ENCODE peak calls at places on chromosomes 12 and 14, in nine cellular contexts. G is cardiac fibroblast, Z is kidney, V is suprapubic skin, Y is progenitor cell of endocrine pancreas, B is fibroblast of mammary gland, H is heart right ventricle, U is heart left ventricle, W is epithelial cell of esophagus. C is an unnamed sample.
A peak's percentile ranks its signal among the peaks of the same experiment; 100 is the strongest.

GRCh38 chr12:128783129-128783574 is 40.6 kb downstream of the SLC15A4 start:
- DNase-seq in Y (no peak), Z (peak; percentile 26), V (no peak), G (peak; percentile 62), B (peak; percentile 69), U (no peak), W (no peak), H (no peak), C (no peak)

GRCh38 chr14:67665886-67666285 is 8.5 kb downstream of the VTI1B start:
- DNase-seq in B (peak; percentile 82), W (peak; percentile 60), Y (no peak), G (peak; percentile 77), U (no peak), V (no peak), Z (no peak), H (no peak), C (no peak)

GRCh38 chr12:109836916-109837315 is 3.7 kb upstream of the TRPV4 start:
- DNase-seq in B (peak; percentile 48), U (no peak), Y (no peak), W (peak; percentile 65), Z (no peak), H (no peak), G (peak; percentile 59), V (no peak), C (no peak)

GRCh38 chr14:55438066-55438683 is 2.2 kb downstream of the TBPL2 start:
- DNase-seq in H (peak; percentile 20), Z (no peak), U (no peak), G (peak; percentile 80), Y (no peak), V (no peak), B (peak; percentile 75), W (peak; percentile 76), C (no peak)

GRCh38 chr12:3427956-3428355 is 63.0 kb upstream of the PRMT8 start:
- DNase-seq in Y (no peak), V (no peak), U (no peak), H (no peak), G (no peak), W (no peak), B (no peak), Z (no peak), C (no peak)

GRCh38 chr14:96889091-96889490 is 91.9 kb downstream of the VRK1 start:
- DNase-seq in Y (no peak), H (no peak), U (no peak), V (no peak), G (no peak), Z (no peak), B (no peak), W (no peak), C (no peak)

GRCh38 chr12:72925716-72926115 is 653.5 kb downstream of the TRHDE start:
- DNase-seq in H (no peak), G (no peak), V (no peak), Z (no peak), W (no peak), B (no peak), U (no peak), Y (no peak), C (no peak)

GRCh38 chr12:67107751-67108269 is 161.3 kb upstream of the CAND1 start:
- DNase-seq in B (no peak), H (no peak), V (no peak), W (no peak), G (no peak), Y (no peak), Z (no peak), U (no peak), C (no peak)

GRCh38 chr12:49545815-49546214 is 7.0 kb downstream of the KCNH3 start:
- DNase-seq in G (no peak), H (no peak), W (no peak), U (no peak), Y (no peak), B (no peak), Z (no peak), V (no peak), C (no peak)

GRCh38 chr12:79776111-79776510 is 85.3 kb upstream of the PAWR start:
- DNase-seq in Z (no peak), W (peak; percentile 55), B (peak; percentile 64), U (no peak), G (peak; percentile 72), V (no peak), Y (no peak), H (no peak), C (no peak)

GRCh38 chr14:71163842-71164500 is 256.7 kb downstream of the PCNX1 start:
- DNase-seq in H (no peak), Z (no peak), W (no peak), Y (no peak), B (no peak), G (no peak), V (peak; percentile 49), U (no peak), C (no peak)

GRCh38 chr14:74220991-74221390 is 18.3 kb upstream of the VSX2 start:
- DNase-seq in W (no peak), Y (no peak), U (no peak), V (peak; percentile 67), H (no peak), G (no peak), Z (no peak), B (no peak), C (no peak)

GRCh38 chr12:121453629-121454028 is 53.7 kb downstream of the RNF34 start:
- DNase-seq in Z (peak; percentile 61), G (no peak), H (no peak), W (no peak), V (no peak), Y (no peak), U (no peak), B (no peak), C (no peak)

GRCh38 chr14:69858801-69859200 is 20.4 kb upstream of the SMOC1 start:
- DNase-seq in Y (no peak), W (no peak), H (no peak), B (no peak), G (no peak), Z (no peak), V (no peak), U (no peak), C (no peak)

GRCh38 chr12:1837541-1838206 is 17.3 kb downstream of the LRTM2 start:
- DNase-seq in V (no peak), H (no peak), W (no peak), G (peak; percentile 32), U (no peak), Y (no peak), Z (peak; percentile 35), B (no peak), C (no peak)

DNA sequence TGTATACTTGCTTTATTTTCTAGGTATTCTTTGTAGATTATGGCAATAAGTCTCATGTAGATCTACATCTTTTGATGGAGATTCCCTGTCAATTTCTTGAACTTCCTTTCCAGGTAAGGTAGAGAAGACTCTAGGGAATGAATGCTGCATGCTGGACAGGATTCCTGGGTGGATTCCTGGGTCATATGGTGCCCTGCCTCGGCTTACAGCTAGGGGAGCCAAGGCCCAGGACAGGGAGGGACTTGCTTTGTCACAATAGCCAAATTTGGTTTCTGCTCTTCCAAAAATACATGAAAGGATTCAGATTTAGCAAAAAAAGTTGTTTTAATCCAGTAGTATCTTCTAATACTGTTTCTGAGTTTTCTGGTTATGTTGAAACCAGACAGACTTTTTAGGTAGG is 59.5 kb upstream of the ASPG start:
- DNase-seq in W (no peak), H (no peak), G (no peak), U (no peak), V (no peak), Y (no peak), B (no peak), Z (no peak), C (no peak)
- TF ChIP-seq CTCF in W (peak; percentile 17), H (no peak), G (no peak), U (no peak), V (no peak), Y (peak; percentile 32), B (no peak), Z (no peak), C (no peak)

GRCh38 chr12:85156569-85156968 is 120.4 kb downstream of the LRRIQ1 start:
- DNase-seq in Y (no peak), W (no peak), B (no peak), V (no peak), U (no peak), Z (no peak), G (no peak), H (no peak), C (no peak)

GRCh38 chr12:85157023-85157626 is 121.0 kb downstream of the LRRIQ1 start:
- DNase-seq in Y (no peak), B (no peak), G (no peak), V (no peak), W (no peak), Z (no peak), U (no peak), H (no peak), C (no peak)

DNA sequence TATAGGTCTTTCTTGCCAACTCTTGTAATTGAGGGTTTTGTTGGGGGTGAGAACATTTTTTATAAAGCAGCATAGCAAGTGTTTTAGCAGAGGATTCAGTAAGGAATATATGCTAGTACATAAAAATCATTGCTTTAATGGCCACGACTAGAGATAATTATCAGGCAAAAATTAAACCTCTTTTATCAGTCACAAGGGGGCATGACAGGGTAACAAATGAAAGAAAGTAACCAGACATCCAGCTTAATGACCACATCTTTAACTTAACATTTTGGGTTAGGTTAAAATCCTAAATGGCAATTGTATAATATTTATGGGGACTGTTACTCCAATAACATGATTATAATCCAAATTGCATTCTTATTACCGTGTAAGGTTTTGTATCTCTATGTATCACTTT is 119.6 kb downstream of the LRRIQ1 start:
- DNase-seq in H (no peak), U (no peak), Z (no peak), W (peak; percentile 40), B (peak; percentile 18), Y (no peak), G (peak; percentile 33), V (no peak), C (no peak)
- TF ChIP-seq CTCF in H (no peak), U (no peak), Z (no peak), W (peak; percentile 25), B (peak; percentile 15), Y (peak; percentile 41), G (no peak), V (no peak), C (peak; percentile 50)

GRCh38 chr14:75985618-75986438 is at the start of gene IFT43:
- DNase-seq in B (peak; percentile 71), Z (peak; percentile 97), W (peak; percentile 85), V (peak; percentile 97), H (peak; percentile 95), Y (peak; percentile 52), G (peak; percentile 78), U (peak; percentile 94), C (peak; percentile 72)
- TF ChIP-seq CTCF in B (no peak), Z (no peak), W (no peak), V (no peak), H (no peak), Y (no peak), G (no peak), U (peak; percentile 9), C (no peak)

DNA sequence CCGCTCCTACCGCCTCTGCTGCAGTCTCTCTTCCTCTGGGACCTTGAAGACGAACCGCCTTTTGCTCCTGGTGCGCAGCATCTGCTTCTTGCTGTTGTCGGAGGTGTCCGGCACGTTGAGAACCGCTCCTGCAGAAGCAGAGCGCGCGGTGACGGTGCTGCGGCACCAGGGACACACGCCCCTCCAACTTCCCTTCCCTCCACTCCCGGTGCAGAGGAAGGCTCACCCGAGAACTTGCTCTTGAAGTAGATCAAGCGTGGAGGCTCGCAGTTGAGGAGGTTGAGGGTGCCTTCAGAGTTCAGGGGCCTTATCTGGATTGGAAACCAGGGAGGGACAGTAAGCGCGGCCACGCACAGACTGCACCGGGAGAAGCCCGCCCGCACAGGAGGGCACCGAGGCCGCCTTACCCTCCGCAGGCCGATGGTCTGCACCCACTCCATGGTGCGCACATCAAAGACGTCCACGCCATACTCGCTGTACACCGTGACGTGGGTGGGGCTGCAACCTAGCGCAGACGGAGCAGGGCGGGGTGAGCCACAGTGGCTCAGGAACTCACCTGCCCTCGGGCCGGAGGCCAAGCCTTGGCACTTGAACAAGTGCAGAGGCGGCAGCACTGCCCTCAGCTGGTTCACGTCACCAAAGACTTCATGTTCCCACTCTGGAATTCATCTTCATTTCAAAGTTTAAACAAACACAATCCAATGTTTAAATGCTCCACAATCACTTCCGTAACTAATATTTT is 17.5 kb downstream of the AMN start:
- DNase-seq in H (no peak), U (no peak), W (no peak), V (no peak), B (no peak), G (no peak), Z (peak; percentile 85), Y (no peak), C (no peak)
- TF ChIP-seq CTCF in H (no peak), U (no peak), W (no peak), V (no peak), B (no peak), G (no peak), Z (no peak), Y (no peak), C (no peak)